ENCODE peak calls at places on chromosomes 5 and 9, in ten cellular contexts. One of them, this sample, is unnamed.
A peak's percentile ranks its signal among the peaks of the same experiment; 100 is the strongest.

GRCh38 chr9:36007309-36007708 is 29.4 kb upstream of the RECK start:
- DNase-seq in GM20000: peak; percentile 62
- DNase-seq in breast epithelium: no peak
- DNase-seq in head of caudate nucleus: no peak
- DNase-seq in left ventricle myocardium inferior: no peak
- DNase-seq in activated CD4-positive, alpha-beta T cell treated with anti-CD3 and anti-CD28 coated beads, Interleukin-2, amount 50 U/mL, for 4 hours: no peak
- DNase-seq in GM03348: no peak
- DNase-seq in A172: no peak
- DNase-seq in T-helper 1 cell: no peak
- DNase-seq in IMR-90: no peak
- DNase-seq in this sample: peak; percentile 20

GRCh38 chr5:43000198-43000840 is 39.8 kb downstream of the ANXA2R start:
- DNase-seq in head of caudate nucleus: no peak
- DNase-seq in GM20000: no peak
- DNase-seq in GM03348: peak; percentile 31
- DNase-seq in T-helper 1 cell: no peak
- DNase-seq in left ventricle myocardium inferior: no peak
- DNase-seq in A172: no peak
- DNase-seq in breast epithelium: no peak
- DNase-seq in activated CD4-positive, alpha-beta T cell treated with anti-CD3 and anti-CD28 coated beads, Interleukin-2, amount 50 U/mL, for 4 hours: no peak
- DNase-seq in IMR-90: peak; percentile 59
- DNase-seq in this sample: no peak

GRCh38 chr5:128036961-128037360 is 46.6 kb upstream of the SLC12A2 start:
- DNase-seq in IMR-90: peak; percentile 11
- DNase-seq in T-helper 1 cell: no peak
- DNase-seq in breast epithelium: no peak
- DNase-seq in A172: no peak
- DNase-seq in left ventricle myocardium inferior: no peak
- DNase-seq in GM03348: peak; percentile 16
- DNase-seq in head of caudate nucleus: no peak
- DNase-seq in activated CD4-positive, alpha-beta T cell treated with anti-CD3 and anti-CD28 coated beads, Interleukin-2, amount 50 U/mL, for 4 hours: no peak
- DNase-seq in GM20000: no peak
- DNase-seq in this sample: no peak

GRCh38 chr9:9563817-9564216 is 1049.0 kb downstream of the PTPRD start:
- DNase-seq in GM03348: no peak
- DNase-seq in left ventricle myocardium inferior: no peak
- DNase-seq in head of caudate nucleus: no peak
- DNase-seq in A172: no peak
- DNase-seq in breast epithelium: no peak
- DNase-seq in GM20000: no peak
- DNase-seq in IMR-90: no peak
- DNase-seq in T-helper 1 cell: no peak
- DNase-seq in activated CD4-positive, alpha-beta T cell treated with anti-CD3 and anti-CD28 coated beads, Interleukin-2, amount 50 U/mL, for 4 hours: no peak
- DNase-seq in this sample: no peak

GRCh38 chr9:37471942-37472679 is 6.9 kb upstream of the ZBTB5 start:
- DNase-seq in breast epithelium: no peak
- DNase-seq in A172: peak; percentile 97
- DNase-seq in GM03348: peak; percentile 83
- DNase-seq in head of caudate nucleus: no peak
- DNase-seq in activated CD4-positive, alpha-beta T cell treated with anti-CD3 and anti-CD28 coated beads, Interleukin-2, amount 50 U/mL, for 4 hours: no peak
- DNase-seq in IMR-90: peak; percentile 95
- DNase-seq in T-helper 1 cell: no peak
- DNase-seq in left ventricle myocardium inferior: no peak
- DNase-seq in GM20000: no peak
- DNase-seq in this sample: no peak

GRCh38 chr5:139246394-139246793 is 47.1 kb upstream of the MATR3 start:
- DNase-seq in breast epithelium: no peak
- DNase-seq in IMR-90: peak; percentile 60
- DNase-seq in T-helper 1 cell: no peak
- DNase-seq in GM03348: peak; percentile 83
- DNase-seq in left ventricle myocardium inferior: no peak
- DNase-seq in A172: peak; percentile 88
- DNase-seq in activated CD4-positive, alpha-beta T cell treated with anti-CD3 and anti-CD28 coated beads, Interleukin-2, amount 50 U/mL, for 4 hours: peak; percentile 45
- DNase-seq in GM20000: no peak
- DNase-seq in head of caudate nucleus: peak; percentile 68
- DNase-seq in this sample: no peak

GRCh38 chr9:89185980-89186379 is 7.4 kb upstream of the SHC3 start:
- DNase-seq in IMR-90: peak; percentile 29
- DNase-seq in A172: peak; percentile 40
- DNase-seq in T-helper 1 cell: no peak
- DNase-seq in left ventricle myocardium inferior: no peak
- DNase-seq in head of caudate nucleus: no peak
- DNase-seq in breast epithelium: no peak
- DNase-seq in GM03348: peak; percentile 29
- DNase-seq in GM20000: no peak
- DNase-seq in activated CD4-positive, alpha-beta T cell treated with anti-CD3 and anti-CD28 coated beads, Interleukin-2, amount 50 U/mL, for 4 hours: no peak
- DNase-seq in this sample: no peak

GRCh38 chr9:126166866-126167265 is 159.8 kb upstream of the MVB12B start:
- DNase-seq in head of caudate nucleus: no peak
- DNase-seq in A172: no peak
- DNase-seq in GM03348: no peak
- DNase-seq in T-helper 1 cell: no peak
- DNase-seq in breast epithelium: no peak
- DNase-seq in GM20000: no peak
- DNase-seq in left ventricle myocardium inferior: no peak
- DNase-seq in activated CD4-positive, alpha-beta T cell treated with anti-CD3 and anti-CD28 coated beads, Interleukin-2, amount 50 U/mL, for 4 hours: no peak
- DNase-seq in IMR-90: no peak
- DNase-seq in this sample: no peak

GRCh38 chr9:93674580-93675335 is 98.4 kb downstream of the PHF2 start:
- DNase-seq in IMR-90: no peak
- DNase-seq in T-helper 1 cell: peak; percentile 4
- DNase-seq in left ventricle myocardium inferior: peak; percentile 8
- DNase-seq in breast epithelium: peak; percentile 38
- DNase-seq in activated CD4-positive, alpha-beta T cell treated with anti-CD3 and anti-CD28 coated beads, Interleukin-2, amount 50 U/mL, for 4 hours: no peak
- DNase-seq in GM20000: no peak
- DNase-seq in A172: no peak
- DNase-seq in head of caudate nucleus: peak; percentile 7
- DNase-seq in GM03348: no peak
- DNase-seq in this sample: no peak

GRCh38 chr9:120431268-120431667 is 148.7 kb downstream of the CDK5RAP2 start:
- DNase-seq in activated CD4-positive, alpha-beta T cell treated with anti-CD3 and anti-CD28 coated beads, Interleukin-2, amount 50 U/mL, for 4 hours: no peak
- DNase-seq in head of caudate nucleus: no peak
- DNase-seq in T-helper 1 cell: no peak
- DNase-seq in breast epithelium: no peak
- DNase-seq in IMR-90: no peak
- DNase-seq in GM03348: no peak
- DNase-seq in left ventricle myocardium inferior: no peak
- DNase-seq in A172: no peak
- DNase-seq in GM20000: no peak
- DNase-seq in this sample: no peak

GRCh38 chr9:2085719-2086515 is 70.8 kb downstream of the SMARCA2 start:
- DNase-seq in T-helper 1 cell: no peak
- DNase-seq in activated CD4-positive, alpha-beta T cell treated with anti-CD3 and anti-CD28 coated beads, Interleukin-2, amount 50 U/mL, for 4 hours: no peak
- DNase-seq in head of caudate nucleus: no peak
- DNase-seq in GM03348: peak; percentile 80
- DNase-seq in IMR-90: peak; percentile 36
- DNase-seq in GM20000: no peak
- DNase-seq in left ventricle myocardium inferior: no peak
- DNase-seq in breast epithelium: no peak
- DNase-seq in A172: no peak
- DNase-seq in this sample: no peak

GRCh38 chr9:98915599-98915998 is 28.1 kb upstream of the COL15A1 start:
- DNase-seq in GM03348: no peak
- DNase-seq in activated CD4-positive, alpha-beta T cell treated with anti-CD3 and anti-CD28 coated beads, Interleukin-2, amount 50 U/mL, for 4 hours: no peak
- DNase-seq in head of caudate nucleus: no peak
- DNase-seq in breast epithelium: no peak
- DNase-seq in GM20000: no peak
- DNase-seq in T-helper 1 cell: no peak
- DNase-seq in left ventricle myocardium inferior: no peak
- DNase-seq in IMR-90: no peak
- DNase-seq in A172: no peak
- DNase-seq in this sample: no peak

GRCh38 chr5:2196989-2197531 is 314.3 kb upstream of the IRX4 start:
- DNase-seq in head of caudate nucleus: no peak
- DNase-seq in A172: no peak
- DNase-seq in left ventricle myocardium inferior: no peak
- DNase-seq in breast epithelium: no peak
- DNase-seq in activated CD4-positive, alpha-beta T cell treated with anti-CD3 and anti-CD28 coated beads, Interleukin-2, amount 50 U/mL, for 4 hours: no peak
- DNase-seq in GM03348: no peak
- DNase-seq in T-helper 1 cell: no peak
- DNase-seq in GM20000: no peak
- DNase-seq in IMR-90: no peak
- DNase-seq in this sample: no peak

GRCh38 chr9:90956026-90956810 is 154.6 kb downstream of the SYK start:
- DNase-seq in GM20000: no peak
- DNase-seq in GM03348: peak; percentile 46
- DNase-seq in A172: peak; percentile 25
- DNase-seq in T-helper 1 cell: no peak
- DNase-seq in IMR-90: peak; percentile 73
- DNase-seq in activated CD4-positive, alpha-beta T cell treated with anti-CD3 and anti-CD28 coated beads, Interleukin-2, amount 50 U/mL, for 4 hours: no peak
- DNase-seq in breast epithelium: no peak
- DNase-seq in head of caudate nucleus: no peak
- DNase-seq in left ventricle myocardium inferior: no peak
- DNase-seq in this sample: no peak

GRCh38 chr9:34069831-34070230 is 21.1 kb upstream of the UBAP2 start:
- DNase-seq in left ventricle myocardium inferior: no peak
- DNase-seq in T-helper 1 cell: no peak
- DNase-seq in head of caudate nucleus: no peak
- DNase-seq in A172: no peak
- DNase-seq in GM20000: no peak
- DNase-seq in breast epithelium: no peak
- DNase-seq in GM03348: no peak
- DNase-seq in activated CD4-positive, alpha-beta T cell treated with anti-CD3 and anti-CD28 coated beads, Interleukin-2, amount 50 U/mL, for 4 hours: no peak
- DNase-seq in IMR-90: no peak
- DNase-seq in this sample: no peak

GRCh38 chr5:153756540-153756939 is 266.1 kb downstream of the GRIA1 start:
- DNase-seq in T-helper 1 cell: no peak
- DNase-seq in GM20000: no peak
- DNase-seq in breast epithelium: no peak
- DNase-seq in GM03348: no peak
- DNase-seq in IMR-90: peak; percentile 6
- DNase-seq in left ventricle myocardium inferior: no peak
- DNase-seq in A172: no peak
- DNase-seq in activated CD4-positive, alpha-beta T cell treated with anti-CD3 and anti-CD28 coated beads, Interleukin-2, amount 50 U/mL, for 4 hours: no peak
- DNase-seq in head of caudate nucleus: no peak
- DNase-seq in this sample: no peak

GRCh38 chr9:125436613-125437443 is 175.2 kb downstream of the GAPVD1 start:
- DNase-seq in GM03348: no peak
- DNase-seq in IMR-90: no peak
- DNase-seq in left ventricle myocardium inferior: no peak
- DNase-seq in activated CD4-positive, alpha-beta T cell treated with anti-CD3 and anti-CD28 coated beads, Interleukin-2, amount 50 U/mL, for 4 hours: no peak
- DNase-seq in A172: no peak
- DNase-seq in head of caudate nucleus: no peak
- DNase-seq in breast epithelium: no peak
- DNase-seq in T-helper 1 cell: no peak
- DNase-seq in GM20000: no peak
- DNase-seq in this sample: no peak

GRCh38 chr9:5515261-5515650 is 4.9 kb downstream of the PDCD1LG2 start:
- DNase-seq in activated CD4-positive, alpha-beta T cell treated with anti-CD3 and anti-CD28 coated beads, Interleukin-2, amount 50 U/mL, for 4 hours: no peak
- DNase-seq in GM20000: no peak
- DNase-seq in GM03348: no peak
- DNase-seq in left ventricle myocardium inferior: no peak
- DNase-seq in IMR-90: no peak
- DNase-seq in head of caudate nucleus: no peak
- DNase-seq in T-helper 1 cell: no peak
- DNase-seq in breast epithelium: no peak
- DNase-seq in A172: peak; percentile 47
- DNase-seq in this sample: no peak

GRCh38 chr9:70053864-70054263 is 10.2 kb downstream of the MAMDC2 start:
- DNase-seq in T-helper 1 cell: no peak
- DNase-seq in GM03348: no peak
- DNase-seq in A172: peak; percentile 75
- DNase-seq in head of caudate nucleus: no peak
- DNase-seq in left ventricle myocardium inferior: no peak
- DNase-seq in IMR-90: no peak
- DNase-seq in breast epithelium: no peak
- DNase-seq in GM20000: no peak
- DNase-seq in activated CD4-positive, alpha-beta T cell treated with anti-CD3 and anti-CD28 coated beads, Interleukin-2, amount 50 U/mL, for 4 hours: no peak
- DNase-seq in this sample: no peak

GRCh38 chr5:154472871-154473580 is 5.0 kb downstream of the HAND1 start:
- DNase-seq in GM20000: no peak
- DNase-seq in IMR-90: no peak
- DNase-seq in activated CD4-positive, alpha-beta T cell treated with anti-CD3 and anti-CD28 coated beads, Interleukin-2, amount 50 U/mL, for 4 hours: no peak
- DNase-seq in head of caudate nucleus: no peak
- DNase-seq in GM03348: no peak
- DNase-seq in left ventricle myocardium inferior: no peak
- DNase-seq in T-helper 1 cell: no peak
- DNase-seq in breast epithelium: no peak
- DNase-seq in A172: no peak
- DNase-seq in this sample: no peak

GRCh38 chr9:126049896-126050604 is 276.6 kb upstream of the MVB12B start:
- DNase-seq in GM03348: no peak
- DNase-seq in activated CD4-positive, alpha-beta T cell treated with anti-CD3 and anti-CD28 coated beads, Interleukin-2, amount 50 U/mL, for 4 hours: no peak
- DNase-seq in IMR-90: no peak
- DNase-seq in GM20000: no peak
- DNase-seq in T-helper 1 cell: no peak
- DNase-seq in breast epithelium: no peak
- DNase-seq in head of caudate nucleus: no peak
- DNase-seq in A172: no peak
- DNase-seq in left ventricle myocardium inferior: no peak
- DNase-seq in this sample: no peak

This sample was measured in GM06990.